ENCODE peak calls at places on chromosomes 7 and 10, in four cellular contexts. V is thoracic aorta, G is cardiac fibroblast, M is RCC 7860. C is an unnamed sample.

GRCh38 chr7:77306231-77307067 is 106.8 kb upstream of the FGL2 start:
- DNase-seq in G (no peak), M (no peak), V (no peak), C (no peak)

GRCh38 chr7:15891151-15891842 is 204.8 kb upstream of the MEOX2 start:
- DNase-seq in V (no peak), G (peak; percentile 65), M (no peak), C (no peak)

GRCh38 chr10:103736763-103737162 is 118.6 kb downstream of the SH3PXD2A start:
- DNase-seq in G (peak; percentile 33), V (no peak), M (peak; percentile 28), C (no peak)

GRCh38 chr7:79340212-79340611 is 113.3 kb downstream of the MAGI2 start:
- DNase-seq in G (no peak), V (no peak), M (no peak), C (no peak)

GRCh38 chr7:45182856-45183710 is 25.5 kb downstream of the RAMP3 start:
- DNase-seq in M (no peak), V (no peak), G (no peak), C (no peak)

GRCh38 chr10:35642793-35643114 is 658 bp upstream of the FZD8 start:
- DNase-seq in M (no peak), G (no peak), V (no peak), C (no peak)

GRCh38 chr7:63925626-63926460 is 72.8 kb upstream of the ZNF722 start:
- DNase-seq in M (no peak), V (peak; percentile 77), G (peak; percentile 29), C (peak; percentile 93)

GRCh38 chr10:124658591-124659240 is 85.5 kb downstream of the FAM53B start:
- DNase-seq in G (no peak), M (no peak), V (no peak), C (no peak)

GRCh38 chr7:134444198-134444960 is 14.5 kb downstream of the AKR1B1 start:
- DNase-seq in M (no peak), G (no peak), V (no peak), C (peak; percentile 44)

GRCh38 chr7:142313528-142313927 is 55.7 kb upstream of the PRSS58 start:
- DNase-seq in G (no peak), V (no peak), M (no peak), C (no peak)

GRCh38 chr7:38736135-38736534 is 105.0 kb upstream of the AMPH start:
- DNase-seq in G (no peak), V (no peak), M (no peak), C (no peak)

GRCh38 chr7:137734221-137734620 is 112.6 kb downstream of the DGKI start:
- DNase-seq in G (peak; percentile 50), M (no peak), V (no peak), C (no peak)

GRCh38 chr7:140022582-140023211 is 40.1 kb downstream of the PARP12 start:
- DNase-seq in G (peak; percentile 49), M (no peak), V (no peak), C (no peak)

GRCh38 chr10:14173706-14174594 is 156.8 kb downstream of the FRMD4A start:
- DNase-seq in M (no peak), V (no peak), G (peak; percentile 10), C (no peak)

GRCh38 chr7:121394709-121395140 is 1.4 kb downstream of the FAM3C start:
- DNase-seq in M (peak; percentile 84), V (no peak), G (peak; percentile 14), C (no peak)

GRCh38 chr10:72087969-72088878 is at the start of gene SPOCK2:
- DNase-seq in V (no peak), M (no peak), G (no peak), C (no peak)

GRCh38 chr7:124688991-124689390 is 76.6 kb downstream of the GPR37 start:
- DNase-seq in V (no peak), G (peak; percentile 2), M (peak; percentile 27), C (no peak)

GRCh38 chr7:78489851-78490250 is 691.3 kb downstream of the PHTF2 start:
- DNase-seq in G (no peak), M (no peak), V (no peak), C (no peak)

GRCh38 chr7:71120096-71120495 is 11.8 kb upstream of the GALNT17 start:
- DNase-seq in G (no peak), V (no peak), M (no peak), C (no peak)

GRCh38 chr10:124551755-124552154 is 90.1 kb downstream of the LHPP start:
- DNase-seq in G (no peak), M (no peak), V (no peak), C (no peak)

GRCh38 chr10:8183241-8183704 is 128.8 kb downstream of the GATA3 start:
- DNase-seq in V (no peak), G (peak; percentile 58), M (peak; percentile 30), C (no peak)

GRCh38 chr10:4234661-4235060 is 449.7 kb upstream of the KLF6 start:
- DNase-seq in V (no peak), G (peak; percentile 78), M (no peak), C (no peak)

GRCh38 chr7:137961200-137962177 is 40.4 kb downstream of the CREB3L2 start:
- DNase-seq in M (no peak), G (peak; percentile 67), V (no peak), C (no peak)

GRCh38 chr10:27884185-27884630 is 114.7 kb downstream of the ODAD2 start:
- DNase-seq in V (no peak), M (no peak), G (no peak), C (no peak)

GRCh38 chr7:53744361-53744760 is 708.9 kb downstream of the POM121L12 start:
- DNase-seq in M (no peak), V (no peak), G (no peak), C (no peak)

GRCh38 chr10:119346063-119346835 is 138.9 kb downstream of the GRK5 start:
- DNase-seq in V (no peak), G (no peak), M (no peak), C (peak; percentile 72)

GRCh38 chr7:50626971-50627370 is 61.8 kb upstream of the DDC start:
- DNase-seq in V (no peak), M (no peak), G (no peak), C (no peak)

GRCh38 chr7:54988516-54988915 is 30.3 kb upstream of the EGFR start:
- DNase-seq in V (no peak), M (no peak), G (no peak), C (no peak)

GRCh38 chr10:2867788-2868299 is 199.5 kb upstream of the PFKP start:
- DNase-seq in V (no peak), M (no peak), G (no peak), C (no peak)

GRCh38 chr7:45591101-45591906 is 17.1 kb downstream of the ADCY1 start:
- DNase-seq in M (no peak), V (no peak), G (no peak), C (no peak)

GRCh38 chr10:25912796-25913195 is 21.2 kb upstream of the MYO3A start:
- DNase-seq in G (no peak), V (no peak), M (no peak), C (no peak)